ENCODE peak calls at places on chromosomes 1 and 21, in six cellular contexts. L is SJSA1, D is ELR, M is BE2C, I is T-helper 17 cell, Q is heart left ventricle. J is an unnamed sample.
A peak's percentile ranks its signal among the peaks of the same experiment; 100 is the strongest.

GRCh38 chr1:234731371-234732085 is 121.5 kb upstream of the IRF2BP2 start:
- DNase-seq in I (peak; percentile 26), L (peak; percentile 83), D (peak; percentile 96), Q (no peak), M (no peak), J (no peak)

GRCh38 chr21:42746593-42747266 is 93.3 kb downstream of the PDE9A start:
- DNase-seq in D (no peak), I (no peak), L (no peak), M (no peak), Q (no peak), J (peak; percentile 18)

GRCh38 chr1:116314305-116314919 is 58.6 kb upstream of the ATP1A1 start:
- DNase-seq in Q (no peak), M (no peak), I (no peak), L (no peak), D (no peak), J (peak; percentile 46)

GRCh38 chr1:229374485-229374884 is 31.6 kb upstream of the CCSAP start:
- DNase-seq in D (no peak), Q (no peak), M (no peak), L (no peak), I (no peak), J (no peak)

GRCh38 chr21:41148798-41149197 is 19.2 kb upstream of the BACE2 start:
- DNase-seq in I (no peak), M (no peak), Q (no peak), L (no peak), D (no peak), J (no peak)

GRCh38 chr1:185585770-185586169 is 148.4 kb upstream of the HMCN1 start:
- DNase-seq in I (no peak), Q (no peak), M (no peak), D (no peak), L (no peak), J (no peak)

GRCh38 chr1:26282694-26283019 is 2.8 kb downstream of the SH3BGRL3 start:
- DNase-seq in I (no peak), L (no peak), Q (no peak), D (no peak), M (no peak), J (no peak)

GRCh38 chr1:88327391-88328267 is 356.4 kb upstream of the PKN2 start:
- DNase-seq in Q (no peak), D (peak; percentile 89), M (peak; percentile 13), L (peak; percentile 77), I (no peak), J (no peak)

GRCh38 chr1:180255538-180256352 is 25.7 kb downstream of the LHX4 start:
- DNase-seq in I (no peak), D (no peak), M (peak; percentile 58), Q (no peak), L (no peak), J (no peak)

GRCh38 chr1:161367684-161368398 is at the start of gene CFAP126:
- DNase-seq in L (peak; percentile 40), I (peak; percentile 40), D (peak; percentile 81), M (peak; percentile 74), Q (peak; percentile 69), J (peak; percentile 73)

GRCh38 chr1:219726480-219727272 is 113.8 kb upstream of the ZC3H11B start:
- DNase-seq in I (no peak), L (no peak), M (no peak), D (no peak), Q (no peak), J (no peak)

GRCh38 chr21:45709127-45709526 is 65.6 kb downstream of the PCBP3 start:
- DNase-seq in D (no peak), I (no peak), L (no peak), M (no peak), Q (no peak), J (no peak)

GRCh38 chr21:45164838-45165237 is 90.5 kb downstream of the ADARB1 start:
- DNase-seq in L (no peak), M (no peak), D (no peak), I (no peak), Q (no peak), J (no peak)

GRCh38 chr1:15027515-15027948 is 126.0 kb upstream of the TMEM51 start:
- DNase-seq in M (peak; percentile 57), Q (peak; percentile 63), L (peak; percentile 69), I (no peak), D (peak; percentile 49), J (peak; percentile 80)

GRCh38 chr1:47175227-47175934 is 14.5 kb downstream of the PDZK1IP1 start:
- DNase-seq in D (peak; percentile 76), I (no peak), L (peak; percentile 39), M (peak; percentile 36), Q (no peak), J (peak; percentile 47)

GRCh38 chr1:206816390-206817287 is 44.3 kb upstream of the IL10 start:
- DNase-seq in I (no peak), L (no peak), D (no peak), Q (no peak), M (no peak), J (no peak)

GRCh38 chr1:10419351-10419750 is 10.9 kb upstream of the CENPS start:
- DNase-seq in Q (no peak), L (no peak), M (no peak), I (no peak), D (no peak), J (no peak)

GRCh38 chr1:219965950-219966349 is 37.6 kb upstream of the SLC30A10 start:
- DNase-seq in Q (no peak), D (no peak), I (no peak), L (no peak), M (no peak), J (no peak)